ENCODE peak calls at places on chromosomes 6 and 20, in five cellular contexts. One of them, this sample, is unnamed.

GRCh38 chr6:127207591-127208120 is 59.0 kb upstream of the RNF146 start:
- DNase-seq in mesenchymal stem cell: no peak
- DNase-seq in H9: no peak
- DNase-seq in H1: no peak
- DNase-seq in trophoblast cell: no peak
- DNase-seq in this sample: no peak

GRCh38 chr20:15100506-15101160 is 763.2 kb upstream of the FLRT3 start:
- DNase-seq in mesenchymal stem cell: no peak
- DNase-seq in H9: no peak
- DNase-seq in H1: no peak
- DNase-seq in trophoblast cell: no peak
- DNase-seq in this sample: no peak

GRCh38 chr6:160733045-160733646 is 31.1 kb downstream of the PLG start:
- DNase-seq in mesenchymal stem cell: peak; percentile 10
- DNase-seq in H9: peak; percentile 59
- DNase-seq in H1: peak; percentile 48
- DNase-seq in trophoblast cell: peak; percentile 33
- DNase-seq in this sample: peak; percentile 47

GRCh38 chr20:52204136-52204535 is 12.6 kb upstream of the ZFP64 start:
- DNase-seq in mesenchymal stem cell: no peak
- DNase-seq in H9: no peak
- DNase-seq in H1: no peak
- DNase-seq in trophoblast cell: no peak
- DNase-seq in this sample: no peak

GRCh38 chr6:112683926-112684325 is 336.8 kb downstream of the RFPL4B start:
- DNase-seq in mesenchymal stem cell: peak; percentile 71
- DNase-seq in H9: no peak
- DNase-seq in H1: no peak
- DNase-seq in trophoblast cell: no peak
- DNase-seq in this sample: no peak

GRCh38 chr6:167470836-167471547 is 146.1 kb downstream of the TTLL2 start:
- DNase-seq in mesenchymal stem cell: no peak
- DNase-seq in H9: no peak
- DNase-seq in H1: no peak
- DNase-seq in trophoblast cell: no peak
- DNase-seq in this sample: no peak

GRCh38 chr20:3758566-3758965 is 9.0 kb downstream of the ADISSP start:
- DNase-seq in mesenchymal stem cell: no peak
- DNase-seq in H9: no peak
- DNase-seq in H1: no peak
- DNase-seq in trophoblast cell: no peak
- DNase-seq in this sample: no peak

GRCh38 chr20:2610941-2611720 is 41.3 kb upstream of the NOP56 start:
- DNase-seq in mesenchymal stem cell: no peak
- DNase-seq in H9: no peak
- DNase-seq in H1: no peak
- DNase-seq in trophoblast cell: no peak
- DNase-seq in this sample: no peak

GRCh38 chr20:22962567-22963439 is 72.3 kb upstream of the SSTR4 start:
- DNase-seq in mesenchymal stem cell: no peak
- DNase-seq in H9: no peak
- DNase-seq in H1: no peak
- DNase-seq in trophoblast cell: no peak
- DNase-seq in this sample: no peak

DNA sequence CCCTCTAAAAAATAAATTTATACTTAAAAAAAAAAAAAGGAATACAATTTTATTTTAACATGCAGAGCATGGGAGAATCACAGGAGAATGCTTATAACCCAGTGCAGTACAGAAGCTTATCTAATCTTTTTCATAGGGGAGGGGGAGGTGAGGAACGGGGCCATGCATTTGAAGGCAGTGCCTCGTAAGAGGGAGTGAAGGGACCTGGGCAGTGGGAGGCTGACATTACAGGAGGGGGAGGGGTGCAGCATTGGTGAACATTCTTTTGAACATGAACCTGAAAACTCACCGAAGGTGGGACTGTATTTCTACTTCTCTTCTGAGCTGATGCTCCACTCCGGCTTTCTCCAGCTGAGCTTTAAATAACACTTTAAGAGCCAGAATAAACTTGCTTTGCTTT is 9.3 kb downstream of the AURKA start:
- DNase-seq in mesenchymal stem cell: no peak
- DNase-seq in H9: no peak
- DNase-seq in H1: no peak
- DNase-seq in trophoblast cell: no peak
- DNase-seq in this sample: no peak
- H3K4me2 ChIP-seq in mesenchymal stem cell: no peak overlapping the region
- H3K4me2 ChIP-seq in H9: no peak overlapping the region
- H3K4me2 ChIP-seq in H1: no peak overlapping the region
- H3K4me2 ChIP-seq in trophoblast cell: no peak overlapping the region
- H3K4me2 ChIP-seq in this sample: no peak overlapping the region

GRCh38 chr6:152697634-152698033 is at the start of gene MYCT1:
- DNase-seq in mesenchymal stem cell: no peak
- DNase-seq in H9: no peak
- DNase-seq in H1: no peak
- DNase-seq in trophoblast cell: no peak
- DNase-seq in this sample: no peak

GRCh38 chr6:152698692-152699091 is 995 bp downstream of the MYCT1 start:
- DNase-seq in mesenchymal stem cell: no peak
- DNase-seq in H9: no peak
- DNase-seq in H1: no peak
- DNase-seq in trophoblast cell: no peak
- DNase-seq in this sample: no peak

GRCh38 chr6:152701081-152701862 is 3.6 kb downstream of the MYCT1 start:
- DNase-seq in mesenchymal stem cell: no peak
- DNase-seq in H9: no peak
- DNase-seq in H1: no peak
- DNase-seq in trophoblast cell: no peak
- DNase-seq in this sample: no peak

GRCh38 chr6:152701863-152702401 is 4.2 kb downstream of the MYCT1 start:
- DNase-seq in mesenchymal stem cell: no peak
- DNase-seq in H9: no peak
- DNase-seq in H1: no peak
- DNase-seq in trophoblast cell: no peak
- DNase-seq in this sample: no peak

DNA sequence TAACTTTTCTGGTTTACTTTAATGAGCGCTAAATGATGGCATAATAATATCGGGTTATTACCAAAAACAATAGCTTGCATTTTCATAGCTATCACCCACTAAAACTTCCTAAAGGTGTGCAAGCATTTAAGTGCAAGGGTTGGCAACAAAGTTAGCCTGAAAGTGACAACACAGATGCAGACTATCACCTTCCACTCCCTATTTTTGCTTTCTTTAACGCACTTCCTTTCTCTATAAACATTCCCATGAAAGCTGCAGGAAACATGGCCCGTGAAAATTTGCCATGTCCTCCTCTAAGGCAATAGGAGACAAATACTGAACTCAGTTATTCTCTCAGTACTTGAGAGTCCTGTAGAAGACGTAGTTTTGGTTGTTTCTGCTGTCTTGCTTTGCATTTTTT is 2.7 kb downstream of the MYCT1 start:
- DNase-seq in mesenchymal stem cell: no peak
- DNase-seq in H9: no peak
- DNase-seq in H1: no peak
- DNase-seq in trophoblast cell: no peak
- DNase-seq in this sample: no peak
- H2BK12ac ChIP-seq in mesenchymal stem cell: no peak overlapping the region
- H2BK12ac ChIP-seq in H9: no peak overlapping the region
- H2BK12ac ChIP-seq in H1: no peak overlapping the region
- H2BK12ac ChIP-seq in trophoblast cell: no peak overlapping the region
- H2BK12ac ChIP-seq in this sample: no peak overlapping the region

GRCh38 chr6:47116086-47116485 is 74.0 kb upstream of the ADGRF1 start:
- DNase-seq in mesenchymal stem cell: no peak
- DNase-seq in H9: no peak
- DNase-seq in H1: no peak
- DNase-seq in trophoblast cell: no peak
- DNase-seq in this sample: no peak

GRCh38 chr6:47112311-47112710 is 70.2 kb upstream of the ADGRF1 start:
- DNase-seq in mesenchymal stem cell: no peak
- DNase-seq in H9: no peak
- DNase-seq in H1: no peak
- DNase-seq in trophoblast cell: no peak
- DNase-seq in this sample: no peak

GRCh38 chr6:47114460-47114859 is 72.3 kb upstream of the ADGRF1 start:
- DNase-seq in mesenchymal stem cell: no peak
- DNase-seq in H9: no peak
- DNase-seq in H1: no peak
- DNase-seq in trophoblast cell: no peak
- DNase-seq in this sample: no peak

GRCh38 chr6:47109281-47109680 is 67.1 kb upstream of the ADGRF1 start:
- DNase-seq in mesenchymal stem cell: no peak
- DNase-seq in H9: no peak
- DNase-seq in H1: no peak
- DNase-seq in trophoblast cell: peak; percentile 60
- DNase-seq in this sample: no peak

DNA sequence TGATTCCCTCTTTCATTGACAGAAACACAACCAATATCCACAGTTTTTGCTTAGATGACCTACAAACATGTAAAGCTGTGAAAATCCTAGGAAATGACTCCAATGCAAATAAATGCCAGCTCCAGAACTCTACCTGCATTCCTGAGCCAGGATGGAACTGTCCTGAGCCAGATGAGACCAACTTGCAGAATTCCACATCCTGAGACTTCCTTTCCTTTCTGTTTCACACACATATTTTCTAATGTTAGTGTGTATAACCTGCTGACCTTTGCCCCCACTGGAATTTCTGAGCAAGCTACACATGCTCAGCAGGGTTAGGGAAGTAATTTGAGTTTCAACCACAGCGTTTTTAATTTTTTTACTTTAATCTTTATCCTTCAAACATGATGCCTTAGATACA is 69.6 kb upstream of the ADGRF1 start:
- DNase-seq in mesenchymal stem cell: peak; percentile 24
- DNase-seq in H9: no peak
- DNase-seq in H1: no peak
- DNase-seq in trophoblast cell: peak; percentile 63
- DNase-seq in this sample: no peak
- H3K27ac ChIP-seq in mesenchymal stem cell: peak overlapping the region; percentile 70
- H3K27ac ChIP-seq in H9: no peak overlapping the region
- H3K27ac ChIP-seq in H1: no peak overlapping the region
- H3K27ac ChIP-seq in trophoblast cell: peak overlapping the region; percentile 84
- H3K27ac ChIP-seq in this sample: no peak overlapping the region

DNA sequence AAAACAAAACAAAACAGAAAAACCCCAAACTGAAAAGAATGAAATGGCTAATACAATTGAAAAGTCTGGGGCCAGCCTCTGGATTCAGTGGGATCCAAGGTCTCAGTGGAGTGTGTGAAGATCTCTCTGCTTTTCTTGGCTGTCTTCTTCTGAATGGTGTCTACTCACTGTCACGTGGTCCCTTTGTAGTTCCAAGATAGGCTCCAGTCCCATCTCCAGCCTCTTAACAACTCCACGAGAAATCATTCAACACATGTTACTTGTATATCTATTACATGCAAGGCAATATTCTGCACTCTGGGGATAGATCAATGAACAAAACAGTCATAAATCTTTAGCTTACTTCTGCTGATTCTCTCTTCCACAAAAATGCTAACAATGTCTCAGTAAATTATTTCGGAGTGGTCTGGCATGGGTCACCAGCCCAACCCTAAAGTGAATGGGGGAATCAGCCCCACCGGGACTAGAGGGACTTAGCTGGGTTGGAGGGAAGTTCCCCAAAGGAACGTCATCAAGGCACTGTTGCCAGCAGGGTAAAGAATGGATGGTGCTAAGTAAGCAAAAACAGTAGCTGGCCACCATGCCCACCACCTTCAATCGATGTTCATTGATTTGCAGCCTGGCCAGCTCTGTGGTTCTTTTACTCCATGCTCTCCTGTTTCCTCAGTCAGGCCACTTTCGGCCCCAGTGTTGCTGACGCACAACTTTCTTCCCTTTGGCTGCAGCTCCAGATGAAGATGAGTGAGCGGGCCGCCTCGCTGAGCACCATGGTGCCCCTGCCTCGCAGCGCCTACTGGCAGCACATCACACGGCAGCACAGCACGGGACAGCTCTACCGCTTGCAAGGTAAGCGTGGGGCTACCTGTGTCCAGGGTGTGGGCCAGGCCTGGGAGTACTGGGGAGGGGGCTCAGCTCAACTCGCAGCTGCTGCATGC is 167.6 kb downstream of the DOK5 start:
- DNase-seq in mesenchymal stem cell: no peak
- DNase-seq in H9: no peak
- DNase-seq in H1: no peak
- DNase-seq in trophoblast cell: no peak
- DNase-seq in this sample: no peak
- H3K4me2 ChIP-seq in mesenchymal stem cell: no peak overlapping the region
- H3K4me2 ChIP-seq in H9: no peak overlapping the region
- H3K4me2 ChIP-seq in H1: no peak overlapping the region
- H3K4me2 ChIP-seq in trophoblast cell: no peak overlapping the region
- H3K4me2 ChIP-seq in this sample: no peak overlapping the region

DNA sequence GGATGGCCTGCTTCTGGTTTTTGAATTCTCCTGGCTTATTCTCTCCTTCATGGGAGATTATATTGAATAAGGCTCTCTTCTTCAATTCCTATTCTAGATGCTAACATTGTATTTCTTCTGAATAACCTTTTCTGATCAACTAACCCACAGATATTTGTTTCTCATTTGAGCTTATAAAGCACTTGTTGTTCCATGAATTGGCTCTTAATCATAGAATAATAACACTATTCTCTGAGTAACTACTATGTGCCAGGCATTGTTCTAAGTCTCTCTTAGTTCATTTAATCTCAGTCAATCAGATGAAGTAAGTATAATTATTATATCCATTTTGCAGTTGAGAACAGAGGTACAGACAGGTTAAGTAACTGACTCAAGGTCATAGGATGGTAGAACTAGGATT is 136.3 kb upstream of the MLIP start:
- DNase-seq in mesenchymal stem cell: no peak
- DNase-seq in H9: no peak
- DNase-seq in H1: no peak
- DNase-seq in trophoblast cell: no peak
- DNase-seq in this sample: no peak
- H2BK12ac ChIP-seq in mesenchymal stem cell: no peak overlapping the region
- H2BK12ac ChIP-seq in H9: no peak overlapping the region
- H2BK12ac ChIP-seq in H1: no peak overlapping the region
- H2BK12ac ChIP-seq in trophoblast cell: no peak overlapping the region
- H2BK12ac ChIP-seq in this sample: no peak overlapping the region

GRCh38 chr6:20333870-20334269 is 67.8 kb upstream of the E2F3 start:
- DNase-seq in mesenchymal stem cell: no peak
- DNase-seq in H9: no peak
- DNase-seq in H1: no peak
- DNase-seq in trophoblast cell: no peak
- DNase-seq in this sample: no peak

GRCh38 chr6:20331042-20331441 is 70.6 kb upstream of the E2F3 start:
- DNase-seq in mesenchymal stem cell: no peak
- DNase-seq in H9: no peak
- DNase-seq in H1: no peak
- DNase-seq in trophoblast cell: no peak
- DNase-seq in this sample: no peak

GRCh38 chr6:20334334-20334733 is 67.3 kb upstream of the E2F3 start:
- DNase-seq in mesenchymal stem cell: no peak
- DNase-seq in H9: peak; percentile 34
- DNase-seq in H1: no peak
- DNase-seq in trophoblast cell: no peak
- DNase-seq in this sample: no peak

GRCh38 chr6:20331625-20332024 is 70.1 kb upstream of the E2F3 start:
- DNase-seq in mesenchymal stem cell: no peak
- DNase-seq in H9: no peak
- DNase-seq in H1: no peak
- DNase-seq in trophoblast cell: no peak
- DNase-seq in this sample: no peak

GRCh38 chr6:20332441-20333006 is 69.2 kb upstream of the E2F3 start:
- DNase-seq in mesenchymal stem cell: no peak
- DNase-seq in H9: no peak
- DNase-seq in H1: no peak
- DNase-seq in trophoblast cell: no peak
- DNase-seq in this sample: no peak
- H3K27ac ChIP-seq in mesenchymal stem cell: no peak overlapping the region
- H3K27ac ChIP-seq in H9: no peak overlapping the region
- H3K27ac ChIP-seq in H1: no peak overlapping the region
- H3K27ac ChIP-seq in trophoblast cell: no peak overlapping the region
- H3K27ac ChIP-seq in this sample: no peak overlapping the region